ENCODE peak calls at places on chromosomes 12 and 14, in four cellular contexts. G, B, K and S are unnamed samples.

GRCh38 chr12:51846911-51847829 is 1.3 kb downstream of the FIGNL2 start:
- DNase-seq in G (no peak), B (no peak), K (no peak), S (no peak)

GRCh38 chr12:130137141-130138018 is 24.9 kb upstream of the FZD10 start:
- DNase-seq in G (no peak), B (no peak), K (no peak), S (no peak)

GRCh38 chr14:94573706-94574105 is 7.5 kb upstream of the SERPINA5 start:
- DNase-seq in G (no peak), B (no peak), K (no peak), S (no peak)

GRCh38 chr14:30142216-30142615 is 214.6 kb upstream of the PRKD1 start:
- DNase-seq in G (no peak), B (no peak), K (no peak), S (no peak)

GRCh38 chr12:54984602-54985376 is at the start of gene TESPA1:
- DNase-seq in G (peak), B (no peak), K (peak), S (no peak)

GRCh38 chr14:51507556-51508511 is 143.9 kb upstream of the FRMD6 start:
- DNase-seq in G (no peak), B (peak), K (peak), S (no peak)

GRCh38 chr14:98173291-98173690 is 1098.7 kb downstream of the BCL11B start:
- DNase-seq in G (no peak), B (no peak), K (no peak), S (no peak)

GRCh38 chr14:101713641-101714349 is 47.7 kb upstream of the PPP2R5C start:
- DNase-seq in G (no peak), B (no peak), K (no peak), S (no peak)

GRCh38 chr14:35766700-35767082 is 42.4 kb downstream of the RALGAPA1 start:
- DNase-seq in G (no peak), B (no peak), K (no peak), S (no peak)

GRCh38 chr14:104773505-104774452 is 20.8 kb downstream of the SIVA1 start:
- DNase-seq in G (no peak), B (no peak), K (no peak), S (no peak)

GRCh38 chr14:20455355-20456300 is 602 bp downstream of the APEX1 start:
- DNase-seq in G (no peak), B (peak), K (peak), S (no peak)

GRCh38 chr14:100537701-100538565 is 49.3 kb downstream of the BEGAIN start:
- DNase-seq in G (no peak), B (no peak), K (peak), S (peak)

GRCh38 chr12:57735952-57736742 is 2.4 kb downstream of the AGAP2 start:
- DNase-seq in G (no peak), B (no peak), K (no peak), S (no peak)
- TF ChIP-seq CTCF in G (no peak), B (peak), K (no peak), S (no peak)

DNA sequence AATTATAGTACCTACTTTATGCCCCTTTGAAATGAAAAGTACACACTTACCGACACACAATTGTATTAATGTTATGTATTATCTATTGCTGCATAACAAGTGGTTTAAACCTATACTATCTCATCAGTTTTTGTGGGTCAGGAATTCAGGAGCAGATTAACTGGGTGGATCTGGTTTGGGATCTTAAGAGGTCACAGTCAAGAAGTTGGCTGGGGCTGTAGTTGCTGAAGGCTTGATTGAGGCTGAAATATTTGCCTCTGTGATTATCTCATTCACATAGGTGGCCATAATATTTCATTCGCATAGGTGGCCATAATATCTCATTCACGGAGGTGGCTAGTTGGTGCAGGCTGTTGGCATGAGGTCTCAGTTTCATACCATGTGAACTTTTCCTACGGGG is 5.7 kb downstream of the METTL25 start:
- DNase-seq in G (no peak), B (no peak), K (no peak), S (no peak)
- TF ChIP-seq CTCF in G (no peak), B (no peak), K (no peak), S (no peak)

DNA sequence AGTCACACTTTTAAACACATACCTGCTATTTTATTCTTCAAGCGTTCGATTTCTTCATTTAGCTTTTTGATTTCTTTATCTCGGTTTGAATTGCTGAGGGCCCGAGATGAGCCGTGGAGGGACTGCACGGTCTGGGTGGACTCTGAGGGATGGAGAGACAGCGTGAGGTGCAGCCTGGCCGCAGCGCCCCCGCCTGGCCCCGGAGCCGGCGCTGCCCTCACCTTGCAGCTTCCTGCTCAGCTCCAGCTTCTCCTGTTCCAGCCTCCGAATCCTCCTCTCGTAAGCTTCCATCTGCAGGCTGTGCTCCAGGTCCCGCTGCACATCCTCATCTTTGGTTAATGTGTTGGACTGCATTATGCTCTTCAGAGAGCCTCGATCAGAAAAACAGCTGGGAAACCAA is 53.2 kb downstream of the AMN start:
- DNase-seq in G (no peak), B (no peak), K (no peak), S (no peak)
- TF ChIP-seq CTCF in G (no peak), B (no peak), K (no peak), S (no peak)

GRCh38 chr14:23481992-23482813 is 12.7 kb downstream of the NGDN start:
- DNase-seq in G (no peak), B (no peak), K (no peak), S (no peak)

GRCh38 chr14:23482814-23483128 is 13.3 kb downstream of the NGDN start:
- DNase-seq in G (no peak), B (no peak), K (no peak), S (no peak)

GRCh38 chr14:23481362-23481970 is 12.0 kb downstream of the NGDN start:
- DNase-seq in G (no peak), B (no peak), K (no peak), S (no peak)

GRCh38 chr14:23485311-23485710 is 15.8 kb downstream of the NGDN start:
- DNase-seq in G (no peak), B (no peak), K (no peak), S (no peak)

DNA sequence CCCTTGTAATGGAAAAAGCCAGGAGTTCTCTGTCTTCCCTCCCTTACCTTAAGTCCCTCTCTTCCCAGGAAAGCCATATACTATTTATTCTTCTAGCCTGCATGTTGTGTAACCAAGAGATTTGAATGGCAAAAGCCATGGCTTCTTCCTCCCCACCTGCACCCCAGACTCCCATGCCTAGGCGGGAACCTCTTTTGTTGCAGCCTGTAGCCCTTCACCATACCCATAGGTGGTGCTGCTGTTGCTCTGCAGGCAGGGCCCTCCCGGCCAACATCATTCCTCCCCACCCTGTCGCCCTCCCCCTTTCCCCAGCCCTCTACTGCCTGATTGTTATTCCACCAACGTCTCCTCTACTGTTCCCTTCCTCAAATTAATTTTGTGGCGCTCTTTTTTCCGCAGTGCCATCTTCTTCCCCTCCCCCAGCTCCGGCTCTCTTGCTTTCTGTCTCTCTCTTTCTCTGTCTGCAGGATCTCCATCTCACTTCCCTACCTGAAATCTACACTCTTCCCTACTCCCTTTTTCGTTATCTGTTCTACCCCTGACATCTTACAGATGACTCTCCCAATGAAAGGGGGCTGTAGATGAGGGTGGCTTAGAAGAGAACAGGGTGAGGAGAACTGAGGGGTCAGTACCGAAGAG is 13.8 kb downstream of the NGDN start:
- DNase-seq in G (no peak), B (peak), K (no peak), S (no peak)
- TF ChIP-seq CTCF in G (no peak), B (peak), K (no peak), S (no peak)

GRCh38 chr12:13982010-13982409 is 608 bp upstream of the GRIN2B start:
- DNase-seq in G (no peak), B (no peak), K (no peak), S (no peak)
- TF ChIP-seq CTCF in G (no peak), B (peak), K (no peak), S (no peak)

GRCh38 chr12:66132408-66132807 is 1.9 kb upstream of the LLPH start:
- DNase-seq in G (no peak), B (peak), K (no peak), S (no peak)
- TF ChIP-seq CTCF in G (no peak), B (no peak), K (no peak), S (no peak)

GRCh38 chr12:53025250-53025649 is 19.0 kb downstream of the EIF4B start:
- DNase-seq in G (no peak), B (no peak), K (no peak), S (no peak)
- TF ChIP-seq CTCF in G (no peak), B (no peak), K (no peak), S (no peak)

DNA sequence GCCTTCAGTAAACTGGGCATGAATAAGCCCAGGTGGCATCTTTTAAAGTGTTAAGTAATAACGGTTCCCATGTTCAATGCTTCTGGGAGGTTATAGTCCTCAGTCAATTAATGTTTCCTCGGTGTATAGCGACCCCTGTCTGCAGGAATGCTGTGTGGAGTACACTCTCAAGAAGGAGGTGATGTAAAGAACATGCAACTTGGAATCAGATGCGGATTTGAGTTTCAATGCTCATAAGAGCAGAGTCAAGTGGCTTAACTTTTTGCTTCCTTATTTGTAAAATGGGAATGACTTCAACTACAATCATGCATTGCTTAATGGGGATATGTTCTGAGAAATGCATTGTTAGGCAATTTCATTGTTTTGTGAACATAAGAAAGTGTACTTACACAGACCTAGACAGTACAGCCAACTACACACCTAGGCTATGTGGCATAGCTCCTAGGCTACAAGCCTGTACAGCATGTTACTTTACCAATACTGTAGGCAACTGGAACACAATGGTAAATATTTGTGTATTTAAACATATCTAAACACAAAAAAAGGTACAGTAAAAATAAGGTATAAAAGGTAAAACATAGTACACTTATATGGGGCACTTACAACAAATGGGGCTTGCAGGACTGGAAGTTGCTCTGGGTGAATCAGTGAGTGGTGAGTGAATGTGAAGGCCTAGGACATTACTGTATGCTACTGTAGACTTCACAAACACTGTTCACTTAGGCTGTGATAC is 6.7 kb upstream of the MRPS35 start:
- DNase-seq in G (no peak), B (peak), K (no peak), S (peak)
- TF ChIP-seq CTCF in G (peak), B (peak), K (peak), S (no peak)

DNA sequence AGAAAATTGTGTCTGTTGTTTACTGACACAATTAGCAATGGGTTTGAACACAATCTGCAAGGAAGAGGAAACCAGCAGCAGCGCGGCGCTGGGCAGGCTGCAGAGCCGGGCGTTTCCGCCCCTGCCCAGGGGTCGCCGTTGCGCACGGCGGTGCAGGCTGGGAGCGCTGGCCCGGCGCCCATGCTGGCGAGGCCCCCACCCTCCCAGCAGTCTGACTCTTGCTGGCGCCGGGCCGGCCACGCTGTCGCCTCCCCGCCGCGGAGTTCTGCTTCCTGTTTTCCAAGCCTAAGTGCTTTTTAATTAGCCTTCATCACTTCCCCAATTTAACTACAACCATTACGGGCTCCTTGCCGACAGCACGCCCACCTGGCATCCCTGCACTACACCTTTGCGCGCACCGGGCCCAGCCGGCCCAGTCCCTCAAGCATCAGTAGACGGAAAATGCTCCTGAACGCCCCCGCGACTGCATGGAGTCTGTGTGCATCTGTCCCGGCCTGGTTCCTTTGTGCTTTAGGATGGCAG is 212.1 kb downstream of the GXYLT1 start:
- DNase-seq in G (peak), B (no peak), K (peak), S (no peak)
- TF ChIP-seq CTCF in G (no peak), B (no peak), K (no peak), S (no peak)